ENCODE peak calls at places on chromosomes 7 and 10, in eight cellular contexts. One of them, this sample, is unnamed.

GRCh38 chr10:5818894-5819293 is 5.7 kb upstream of the GDI2 start:
- DNase-seq in cardiac fibroblast: no peak
- DNase-seq in NB4: no peak
- DNase-seq in kidney: peak; percentile 57
- DNase-seq in endothelial cell: no peak
- DNase-seq in heart right ventricle: no peak
- DNase-seq in A549: no peak
- DNase-seq in retinal pigment epithelial cell: no peak
- DNase-seq in this sample: no peak

GRCh38 chr7:67866812-67867211 is 870.2 kb downstream of the TYW1 start:
- DNase-seq in retinal pigment epithelial cell: no peak
- DNase-seq in cardiac fibroblast: no peak
- DNase-seq in A549: no peak
- DNase-seq in NB4: no peak
- DNase-seq in endothelial cell: no peak
- DNase-seq in kidney: no peak
- DNase-seq in heart right ventricle: no peak
- DNase-seq in this sample: no peak

GRCh38 chr10:100836891-100837290 is 75.9 kb upstream of the SLF2 start:
- DNase-seq in retinal pigment epithelial cell: no peak
- DNase-seq in NB4: no peak
- DNase-seq in kidney: no peak
- DNase-seq in heart right ventricle: no peak
- DNase-seq in cardiac fibroblast: no peak
- DNase-seq in endothelial cell: no peak
- DNase-seq in A549: no peak
- DNase-seq in this sample: no peak

GRCh38 chr7:90401989-90402388 is 1.3 kb upstream of the CLDN12 start:
- DNase-seq in kidney: no peak
- DNase-seq in endothelial cell: no peak
- DNase-seq in retinal pigment epithelial cell: no peak
- DNase-seq in A549: no peak
- DNase-seq in NB4: no peak
- DNase-seq in cardiac fibroblast: no peak
- DNase-seq in heart right ventricle: no peak
- DNase-seq in this sample: no peak

GRCh38 chr10:24952146-24952700 is at the start of gene PRTFDC1:
- DNase-seq in cardiac fibroblast: peak; percentile 31
- DNase-seq in heart right ventricle: peak; percentile 40
- DNase-seq in retinal pigment epithelial cell: no peak
- DNase-seq in NB4: no peak
- DNase-seq in A549: peak; percentile 60
- DNase-seq in endothelial cell: peak; percentile 48
- DNase-seq in kidney: peak; percentile 88
- DNase-seq in this sample: no peak

GRCh38 chr7:112414855-112415490 is 35.3 kb upstream of the IFRD1 start:
- DNase-seq in NB4: peak; percentile 63
- DNase-seq in retinal pigment epithelial cell: no peak
- DNase-seq in kidney: no peak
- DNase-seq in A549: peak; percentile 68
- DNase-seq in cardiac fibroblast: peak; percentile 72
- DNase-seq in heart right ventricle: no peak
- DNase-seq in endothelial cell: peak; percentile 20
- DNase-seq in this sample: no peak

GRCh38 chr10:6409982-6410694 is 169.9 kb downstream of the PRKCQ start:
- DNase-seq in heart right ventricle: peak; percentile 34
- DNase-seq in NB4: no peak
- DNase-seq in retinal pigment epithelial cell: no peak
- DNase-seq in A549: no peak
- DNase-seq in endothelial cell: peak; percentile 20
- DNase-seq in kidney: no peak
- DNase-seq in cardiac fibroblast: peak; percentile 66
- DNase-seq in this sample: peak; percentile 1

GRCh38 chr7:20296444-20296843 is 34.3 kb upstream of the ITGB8 start:
- DNase-seq in cardiac fibroblast: no peak
- DNase-seq in A549: no peak
- DNase-seq in retinal pigment epithelial cell: no peak
- DNase-seq in heart right ventricle: no peak
- DNase-seq in NB4: no peak
- DNase-seq in endothelial cell: no peak
- DNase-seq in kidney: no peak
- DNase-seq in this sample: no peak

GRCh38 chr7:48742046-48742445 is 182.3 kb upstream of the CDC14C start:
- DNase-seq in A549: no peak
- DNase-seq in cardiac fibroblast: no peak
- DNase-seq in kidney: no peak
- DNase-seq in retinal pigment epithelial cell: no peak
- DNase-seq in NB4: no peak
- DNase-seq in heart right ventricle: no peak
- DNase-seq in endothelial cell: no peak
- DNase-seq in this sample: no peak

GRCh38 chr7:142585425-142585824 is 163.8 kb upstream of the PRSS1 start:
- DNase-seq in heart right ventricle: no peak
- DNase-seq in retinal pigment epithelial cell: no peak
- DNase-seq in cardiac fibroblast: no peak
- DNase-seq in kidney: no peak
- DNase-seq in NB4: no peak
- DNase-seq in A549: no peak
- DNase-seq in endothelial cell: no peak
- DNase-seq in this sample: no peak

GRCh38 chr7:106178593-106179134 is 66.6 kb upstream of the SYPL1 start:
- DNase-seq in heart right ventricle: no peak
- DNase-seq in NB4: peak; percentile 36
- DNase-seq in retinal pigment epithelial cell: no peak
- DNase-seq in cardiac fibroblast: peak; percentile 70
- DNase-seq in A549: peak; percentile 21
- DNase-seq in kidney: no peak
- DNase-seq in endothelial cell: no peak
- DNase-seq in this sample: no peak

GRCh38 chr10:26407406-26407969 is 30.7 kb upstream of the APBB1IP start:
- DNase-seq in NB4: no peak
- DNase-seq in retinal pigment epithelial cell: peak; percentile 93
- DNase-seq in endothelial cell: no peak
- DNase-seq in cardiac fibroblast: peak; percentile 48
- DNase-seq in kidney: no peak
- DNase-seq in A549: peak; percentile 74
- DNase-seq in heart right ventricle: no peak
- DNase-seq in this sample: no peak

GRCh38 chr7:18976715-18977466 is 140.5 kb downstream of the TWIST1 start:
- DNase-seq in NB4: no peak
- DNase-seq in heart right ventricle: no peak
- DNase-seq in kidney: no peak
- DNase-seq in cardiac fibroblast: no peak
- DNase-seq in A549: no peak
- DNase-seq in retinal pigment epithelial cell: peak; percentile 83
- DNase-seq in endothelial cell: no peak
- DNase-seq in this sample: no peak

GRCh38 chr10:48606530-48607355 is 1.9 kb upstream of the ARHGAP22 start:
- DNase-seq in retinal pigment epithelial cell: no peak
- DNase-seq in endothelial cell: no peak
- DNase-seq in kidney: no peak
- DNase-seq in NB4: peak; percentile 98
- DNase-seq in heart right ventricle: peak; percentile 41
- DNase-seq in cardiac fibroblast: peak; percentile 99
- DNase-seq in A549: no peak
- DNase-seq in this sample: peak; percentile 83

GRCh38 chr7:66047426-66047825 is 28.2 kb upstream of the ASL start:
- DNase-seq in NB4: no peak
- DNase-seq in A549: peak; percentile 31
- DNase-seq in endothelial cell: no peak
- DNase-seq in cardiac fibroblast: peak; percentile 98
- DNase-seq in heart right ventricle: no peak
- DNase-seq in retinal pigment epithelial cell: peak; percentile 73
- DNase-seq in kidney: no peak
- DNase-seq in this sample: no peak

GRCh38 chr7:141200191-141201108 is 126.6 kb downstream of the TMEM178B start:
- DNase-seq in A549: no peak
- DNase-seq in NB4: no peak
- DNase-seq in heart right ventricle: no peak
- DNase-seq in endothelial cell: no peak
- DNase-seq in cardiac fibroblast: no peak
- DNase-seq in kidney: no peak
- DNase-seq in retinal pigment epithelial cell: no peak
- DNase-seq in this sample: no peak

GRCh38 chr7:155296006-155296787 is 1.5 kb upstream of the INSIG1 start:
- DNase-seq in heart right ventricle: no peak
- DNase-seq in A549: no peak
- DNase-seq in kidney: no peak
- DNase-seq in NB4: no peak
- DNase-seq in cardiac fibroblast: no peak
- DNase-seq in retinal pigment epithelial cell: no peak
- DNase-seq in endothelial cell: no peak
- DNase-seq in this sample: no peak

GRCh38 chr7:29538322-29538874 is 25.2 kb upstream of the PRR15 start:
- DNase-seq in A549: no peak
- DNase-seq in NB4: no peak
- DNase-seq in retinal pigment epithelial cell: no peak
- DNase-seq in cardiac fibroblast: no peak
- DNase-seq in endothelial cell: no peak
- DNase-seq in heart right ventricle: no peak
- DNase-seq in kidney: no peak
- DNase-seq in this sample: no peak

GRCh38 chr10:42783181-42783549 is 570 bp downstream of the BMS1 start:
- DNase-seq in endothelial cell: no peak
- DNase-seq in kidney: no peak
- DNase-seq in A549: peak; percentile 21
- DNase-seq in cardiac fibroblast: peak; percentile 76
- DNase-seq in heart right ventricle: peak; percentile 24
- DNase-seq in NB4: peak; percentile 34
- DNase-seq in retinal pigment epithelial cell: peak; percentile 6
- DNase-seq in this sample: no peak

GRCh38 chr7:128022631-128023532 is 8.4 kb downstream of the LRRC4 start:
- DNase-seq in cardiac fibroblast: peak; percentile 33
- DNase-seq in retinal pigment epithelial cell: no peak
- DNase-seq in endothelial cell: no peak
- DNase-seq in heart right ventricle: no peak
- DNase-seq in A549: no peak
- DNase-seq in NB4: peak; percentile 25
- DNase-seq in kidney: no peak
- DNase-seq in this sample: no peak

GRCh38 chr7:25262586-25262985 is 34.3 kb upstream of the NPVF start:
- DNase-seq in retinal pigment epithelial cell: peak; percentile 69
- DNase-seq in kidney: no peak
- DNase-seq in A549: no peak
- DNase-seq in cardiac fibroblast: peak; percentile 31
- DNase-seq in endothelial cell: no peak
- DNase-seq in NB4: no peak
- DNase-seq in heart right ventricle: no peak
- DNase-seq in this sample: no peak

GRCh38 chr10:132953428-132953827 is 11.1 kb upstream of the CFAP46 start:
- DNase-seq in heart right ventricle: no peak
- DNase-seq in cardiac fibroblast: no peak
- DNase-seq in endothelial cell: no peak
- DNase-seq in kidney: no peak
- DNase-seq in retinal pigment epithelial cell: no peak
- DNase-seq in A549: no peak
- DNase-seq in NB4: no peak
- DNase-seq in this sample: no peak

GRCh38 chr7:100604976-100605911 is 3.1 kb downstream of the PCOLCE start:
- DNase-seq in kidney: peak; percentile 87
- DNase-seq in endothelial cell: peak; percentile 45
- DNase-seq in retinal pigment epithelial cell: no peak
- DNase-seq in cardiac fibroblast: no peak
- DNase-seq in NB4: peak; percentile 75
- DNase-seq in heart right ventricle: peak; percentile 42
- DNase-seq in A549: peak; percentile 74
- DNase-seq in this sample: no peak

GRCh38 chr10:63657812-63658211 is 136.6 kb downstream of the REEP3 start:
- DNase-seq in kidney: no peak
- DNase-seq in retinal pigment epithelial cell: no peak
- DNase-seq in endothelial cell: no peak
- DNase-seq in A549: no peak
- DNase-seq in heart right ventricle: no peak
- DNase-seq in NB4: no peak
- DNase-seq in cardiac fibroblast: no peak
- DNase-seq in this sample: no peak

GRCh38 chr10:114244126-114244525 is 5.1 kb downstream of the VWA2 start:
- DNase-seq in A549: no peak
- DNase-seq in kidney: no peak
- DNase-seq in cardiac fibroblast: no peak
- DNase-seq in endothelial cell: no peak
- DNase-seq in heart right ventricle: no peak
- DNase-seq in NB4: no peak
- DNase-seq in retinal pigment epithelial cell: no peak
- DNase-seq in this sample: no peak

GRCh38 chr10:111856631-111857030 is 326.9 kb downstream of the GPAM start:
- DNase-seq in retinal pigment epithelial cell: no peak
- DNase-seq in NB4: no peak
- DNase-seq in heart right ventricle: no peak
- DNase-seq in cardiac fibroblast: peak; percentile 43
- DNase-seq in A549: no peak
- DNase-seq in endothelial cell: no peak
- DNase-seq in kidney: no peak
- DNase-seq in this sample: no peak
- TF ChIP-seq CTCF in retinal pigment epithelial cell: peak; percentile 63
- TF ChIP-seq CTCF in NB4: peak; percentile 3
- TF ChIP-seq CTCF in heart right ventricle: peak; percentile 29
- TF ChIP-seq CTCF in cardiac fibroblast: peak; percentile 54
- TF ChIP-seq CTCF in A549: no peak
- TF ChIP-seq CTCF in endothelial cell: peak; percentile 59
- TF ChIP-seq CTCF in kidney: peak; percentile 34
- TF ChIP-seq CTCF in this sample: no peak

GRCh38 chr10:47451998-47452494 is 31.9 kb downstream of the ANXA8 start:
- DNase-seq in retinal pigment epithelial cell: no peak
- DNase-seq in heart right ventricle: no peak
- DNase-seq in A549: no peak
- DNase-seq in NB4: no peak
- DNase-seq in cardiac fibroblast: no peak
- DNase-seq in kidney: no peak
- DNase-seq in endothelial cell: no peak
- DNase-seq in this sample: peak; percentile 49
- TF ChIP-seq CTCF in retinal pigment epithelial cell: no peak
- TF ChIP-seq CTCF in heart right ventricle: no peak
- TF ChIP-seq CTCF in A549: no peak
- TF ChIP-seq CTCF in NB4: no peak
- TF ChIP-seq CTCF in cardiac fibroblast: no peak
- TF ChIP-seq CTCF in kidney: no peak
- TF ChIP-seq CTCF in endothelial cell: no peak
- TF ChIP-seq CTCF in this sample: no peak

GRCh38 chr10:31320598-31321211 is 1.7 kb downstream of the ZEB1 start:
- DNase-seq in retinal pigment epithelial cell: no peak
- DNase-seq in NB4: peak; percentile 57
- DNase-seq in cardiac fibroblast: peak; percentile 65
- DNase-seq in heart right ventricle: peak; percentile 64
- DNase-seq in endothelial cell: peak; percentile 55
- DNase-seq in A549: peak; percentile 16
- DNase-seq in kidney: peak; percentile 69
- DNase-seq in this sample: no peak
- TF ChIP-seq CTCF in retinal pigment epithelial cell: no peak
- TF ChIP-seq CTCF in NB4: no peak
- TF ChIP-seq CTCF in cardiac fibroblast: no peak
- TF ChIP-seq CTCF in heart right ventricle: peak; percentile 9
- TF ChIP-seq CTCF in endothelial cell: no peak
- TF ChIP-seq CTCF in A549: no peak
- TF ChIP-seq CTCF in kidney: no peak
- TF ChIP-seq CTCF in this sample: peak; percentile 15

DNA sequence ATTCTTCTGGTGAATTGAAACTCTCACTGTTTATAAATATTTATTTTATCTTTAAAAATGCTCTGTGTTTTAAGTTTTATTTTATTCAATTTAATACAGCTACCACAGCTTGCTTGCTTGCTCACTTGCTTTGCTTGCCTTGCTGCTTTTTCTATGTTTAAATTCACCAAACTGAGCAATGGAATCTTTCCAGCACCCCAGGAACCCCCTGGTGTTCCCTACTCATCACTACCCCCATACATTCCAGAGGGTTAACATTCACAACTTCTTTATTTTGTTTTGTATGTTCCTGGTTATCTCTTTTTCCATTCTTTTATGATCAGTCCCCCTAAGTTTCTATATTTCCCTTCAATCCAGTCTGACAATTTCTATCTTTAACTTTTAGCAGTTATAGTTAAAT is 166.5 kb upstream of the COL1A2 start:
- DNase-seq in endothelial cell: no peak
- DNase-seq in NB4: no peak
- DNase-seq in retinal pigment epithelial cell: no peak
- DNase-seq in cardiac fibroblast: no peak
- DNase-seq in A549: no peak
- DNase-seq in heart right ventricle: no peak
- DNase-seq in kidney: no peak
- DNase-seq in this sample: no peak
- TF ChIP-seq CTCF in endothelial cell: no peak
- TF ChIP-seq CTCF in NB4: no peak
- TF ChIP-seq CTCF in retinal pigment epithelial cell: no peak
- TF ChIP-seq CTCF in cardiac fibroblast: no peak
- TF ChIP-seq CTCF in A549: no peak
- TF ChIP-seq CTCF in heart right ventricle: no peak
- TF ChIP-seq CTCF in kidney: no peak
- TF ChIP-seq CTCF in this sample: no peak